ENCODE peak calls at places on chromosomes 11 and 22, in seven cellular contexts. V, W, M, F, J, T and N are unnamed samples.

GRCh38 chr22:30537083-30537731 is 9.3 kb downstream of the SEC14L6 start:
- DNase-seq in J (no peak), W (no peak), V (no peak), M (no peak), T (peak; percentile 26), F (no peak), N (no peak)

GRCh38 chr11:75627879-75628668 is 40.8 kb downstream of the MAP6 start:
- DNase-seq in F (peak; percentile 58), V (no peak), T (peak; percentile 60), W (no peak), J (no peak), M (peak; percentile 23), N (no peak)

GRCh38 chr11:83241291-83241946 is 44.7 kb downstream of the CCDC90B start:
- DNase-seq in M (peak; percentile 74), F (peak; percentile 77), J (peak; percentile 33), V (no peak), T (peak; percentile 88), W (no peak), N (no peak)

GRCh38 chr11:94528551-94528950 is 15.2 kb upstream of the FUT4 start:
- DNase-seq in W (no peak), M (peak; percentile 49), V (no peak), J (no peak), F (no peak), T (no peak), N (no peak)

GRCh38 chr11:2440646-2441045 is 3.7 kb downstream of the TRPM5 start:
- DNase-seq in V (peak; percentile 64), T (no peak), F (no peak), W (peak; percentile 55), J (no peak), M (no peak), N (peak; percentile 37)

GRCh38 chr11:75313457-75314272 is 37.8 kb downstream of the ARRB1 start:
- DNase-seq in V (peak; percentile 82), M (peak; percentile 76), J (no peak), W (peak; percentile 77), F (peak; percentile 81), T (no peak), N (no peak)

GRCh38 chr11:38060930-38061329 is 1462.9 kb upstream of the RAG2 start:
- DNase-seq in T (no peak), F (no peak), M (peak; percentile 0), V (no peak), J (no peak), W (no peak), N (no peak)

GRCh38 chr22:32830473-32830872 is 29.0 kb downstream of the TIMP3 start:
- DNase-seq in M (peak; percentile 42), V (no peak), W (no peak), T (peak; percentile 49), F (no peak), J (no peak), N (peak; percentile 59)

GRCh38 chr22:24059793-24060192 is 48.7 kb downstream of the CABIN1 start:
- DNase-seq in V (no peak), T (no peak), W (no peak), F (no peak), M (no peak), J (no peak), N (peak; percentile 35)

GRCh38 chr22:49826603-49827306 is 918 bp downstream of the BRD1 start:
- DNase-seq in J (peak; percentile 58), W (peak; percentile 80), V (peak; percentile 80), F (peak; percentile 32), M (no peak), T (peak; percentile 51), N (peak; percentile 61)

GRCh38 chr11:111530091-111530490 is 10.4 kb upstream of the LAYN start:
- DNase-seq in J (no peak), M (no peak), V (no peak), F (no peak), W (no peak), T (no peak), N (no peak)

GRCh38 chr11:104073950-104074349 is 37.5 kb downstream of the DDI1 start:
- DNase-seq in T (peak; percentile 23), F (peak; percentile 58), W (no peak), J (no peak), M (peak; percentile 29), V (no peak), N (no peak)
- H3K27ac ChIP-seq in T (no peak overlapping the region), F (no peak overlapping the region), W (no peak overlapping the region), J (no peak overlapping the region), M (no peak overlapping the region), V (no peak overlapping the region), N (no peak overlapping the region)

GRCh38 chr11:102312656-102313055 is 4.6 kb upstream of the BIRC3 start:
- DNase-seq in W (no peak), M (no peak), V (no peak), T (no peak), J (no peak), F (peak; percentile 40), N (no peak)

GRCh38 chr11:102313225-102313940 is 3.9 kb upstream of the BIRC3 start:
- DNase-seq in V (no peak), J (no peak), M (no peak), F (no peak), W (no peak), T (no peak), N (no peak)

GRCh38 chr11:102317099-102317767 is at the start of gene BIRC3:
- DNase-seq in V (peak; percentile 90), J (peak; percentile 83), F (peak; percentile 98), M (peak; percentile 93), W (peak; percentile 89), T (peak; percentile 82), N (peak; percentile 90)

GRCh38 chr11:102316505-102316904 is 779 bp upstream of the BIRC3 start:
- DNase-seq in F (no peak), M (no peak), T (no peak), V (no peak), W (no peak), J (no peak), N (no peak)

GRCh38 chr11:102314784-102315183 is 2.5 kb upstream of the BIRC3 start:
- DNase-seq in F (no peak), T (no peak), V (no peak), M (no peak), J (no peak), W (no peak), N (no peak)
- H3K4me3 ChIP-seq in F (no peak overlapping the region), T (no peak overlapping the region), V (no peak overlapping the region), M (no peak overlapping the region), J (no peak overlapping the region), W (no peak overlapping the region), N (no peak overlapping the region)

GRCh38 chr11:108734956-108735559 is 70.2 kb downstream of the DDX10 start:
- DNase-seq in M (peak; percentile 28), V (no peak), J (no peak), T (peak; percentile 57), W (no peak), F (peak; percentile 19), N (no peak)
- TF ChIP-seq CTCF in M (peak; percentile 59), V (peak; percentile 57), J (peak; percentile 20), T (peak; percentile 84), W (peak; percentile 50), F (peak; percentile 39), N (peak; percentile 61)

DNA sequence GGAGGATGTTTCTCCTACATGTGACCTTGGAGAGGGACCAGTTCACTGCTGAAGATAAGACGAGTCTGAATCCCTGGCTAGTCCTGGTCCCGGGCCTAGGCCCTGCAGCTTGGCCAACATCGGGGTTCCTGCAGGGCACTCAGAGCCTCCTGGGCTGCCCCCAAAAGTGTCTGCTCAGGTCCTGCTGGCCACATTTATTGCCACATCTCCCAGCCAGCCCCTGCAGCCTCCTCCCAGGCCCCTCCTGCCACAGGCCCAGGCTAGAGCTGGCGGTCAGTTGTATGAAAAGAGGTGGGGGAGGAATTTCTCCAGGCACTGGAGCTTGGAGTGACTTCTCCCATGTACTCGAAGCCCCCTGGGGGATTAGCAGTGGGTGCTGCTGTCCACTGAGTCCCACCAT is 56.5 kb upstream of the PPARA start:
- DNase-seq in F (no peak), V (no peak), M (no peak), T (no peak), J (no peak), W (no peak), N (no peak)
- H3K27ac ChIP-seq in F (no peak overlapping the region), V (peak overlapping the region; percentile 53), M (no peak overlapping the region), T (no peak overlapping the region), J (no peak overlapping the region), W (peak overlapping the region; percentile 98), N (no peak overlapping the region)

GRCh38 chr11:119416606-119417580 is 6.1 kb downstream of the THY1 start:
- DNase-seq in T (peak; percentile 68), W (no peak), V (no peak), J (no peak), F (peak; percentile 59), M (no peak), N (no peak)

GRCh38 chr11:119415966-119416365 is 7.0 kb downstream of the THY1 start:
- DNase-seq in V (no peak), F (no peak), W (no peak), J (no peak), M (no peak), T (no peak), N (no peak)

GRCh38 chr11:119418759-119419158 is 4.2 kb downstream of the THY1 start:
- DNase-seq in T (no peak), M (no peak), V (no peak), J (no peak), F (no peak), W (no peak), N (no peak)

GRCh38 chr11:119419246-119419645 is 3.7 kb downstream of the THY1 start:
- DNase-seq in M (no peak), V (no peak), T (no peak), W (no peak), J (no peak), F (no peak), N (no peak)

GRCh38 chr11:119417726-119418540 is 5.0 kb downstream of the THY1 start:
- DNase-seq in V (no peak), T (peak; percentile 40), J (no peak), F (peak; percentile 96), M (peak; percentile 62), W (no peak), N (no peak)
- H3K4me3 ChIP-seq in V (no peak overlapping the region), T (no peak overlapping the region), J (no peak overlapping the region), F (no peak overlapping the region), M (no peak overlapping the region), W (no peak overlapping the region), N (no peak overlapping the region)

GRCh38 chr22:17754233-17754925 is 19.9 kb downstream of the BID start:
- DNase-seq in V (no peak), W (no peak), M (no peak), F (no peak), J (no peak), T (peak; percentile 76), N (no peak)
- TF ChIP-seq CTCF in V (peak; percentile 20), W (no peak), M (peak; percentile 57), F (peak; percentile 9), J (no peak), T (peak; percentile 67), N (peak; percentile 49)